ENCODE peak calls at places on chromosome X, in six cellular contexts. One of them, this sample, is unnamed.

GRCh38 chrX:69504626-69505612 is 793 bp downstream of the NALF2 start:
- DNase-seq in central memory CD4-positive, alpha-beta T cell: no peak
- DNase-seq in activated CD4-positive, CD25-positive, alpha-beta regulatory T cell: no peak
- DNase-seq in GM13977: no peak
- DNase-seq in substantia nigra: no peak
- DNase-seq in GM12892: no peak
- DNase-seq in this sample: no peak

GRCh38 chrX:107894038-107894437 is 68.4 kb downstream of the MID2 start:
- DNase-seq in central memory CD4-positive, alpha-beta T cell: peak
- DNase-seq in activated CD4-positive, CD25-positive, alpha-beta regulatory T cell: peak
- DNase-seq in GM13977: peak
- DNase-seq in substantia nigra: no peak
- DNase-seq in GM12892: peak
- DNase-seq in this sample: peak

GRCh38 chrX:67697452-67697851 is 153.6 kb downstream of the AR start:
- DNase-seq in central memory CD4-positive, alpha-beta T cell: no peak
- DNase-seq in activated CD4-positive, CD25-positive, alpha-beta regulatory T cell: no peak
- DNase-seq in GM13977: no peak
- DNase-seq in substantia nigra: no peak
- DNase-seq in GM12892: no peak
- DNase-seq in this sample: no peak

GRCh38 chrX:101619336-101619735 is 1.5 kb upstream of the ARMCX6 start:
- DNase-seq in central memory CD4-positive, alpha-beta T cell: no peak
- DNase-seq in activated CD4-positive, CD25-positive, alpha-beta regulatory T cell: no peak
- DNase-seq in GM13977: no peak
- DNase-seq in substantia nigra: no peak
- DNase-seq in GM12892: no peak
- DNase-seq in this sample: no peak

GRCh38 chrX:25144043-25144940 is 128.5 kb upstream of the ARX start:
- DNase-seq in central memory CD4-positive, alpha-beta T cell: no peak
- DNase-seq in activated CD4-positive, CD25-positive, alpha-beta regulatory T cell: peak
- DNase-seq in GM13977: peak
- DNase-seq in substantia nigra: peak
- DNase-seq in GM12892: no peak
- DNase-seq in this sample: peak

GRCh38 chrX:134026732-134027311 is 41.4 kb upstream of the GPC3 start:
- DNase-seq in central memory CD4-positive, alpha-beta T cell: no peak
- DNase-seq in activated CD4-positive, CD25-positive, alpha-beta regulatory T cell: no peak
- DNase-seq in GM13977: peak
- DNase-seq in substantia nigra: peak
- DNase-seq in GM12892: no peak
- DNase-seq in this sample: no peak

GRCh38 chrX:131778269-131779218 is 234.7 kb downstream of the OR13H1 start:
- DNase-seq in central memory CD4-positive, alpha-beta T cell: peak
- DNase-seq in activated CD4-positive, CD25-positive, alpha-beta regulatory T cell: no peak
- DNase-seq in GM13977: peak
- DNase-seq in substantia nigra: no peak
- DNase-seq in GM12892: no peak
- DNase-seq in this sample: no peak

GRCh38 chrX:3046253-3046909 is 5.1 kb downstream of the ARSF start:
- DNase-seq in central memory CD4-positive, alpha-beta T cell: no peak
- DNase-seq in activated CD4-positive, CD25-positive, alpha-beta regulatory T cell: no peak
- DNase-seq in GM13977: no peak
- DNase-seq in substantia nigra: no peak
- DNase-seq in GM12892: no peak
- DNase-seq in this sample: no peak

GRCh38 chrX:28847423-28847822 is 260.2 kb downstream of the IL1RAPL1 start:
- DNase-seq in central memory CD4-positive, alpha-beta T cell: no peak
- DNase-seq in activated CD4-positive, CD25-positive, alpha-beta regulatory T cell: no peak
- DNase-seq in GM13977: no peak
- DNase-seq in substantia nigra: peak
- DNase-seq in GM12892: no peak
- DNase-seq in this sample: no peak

GRCh38 chrX:75158054-75158453 is 2.0 kb upstream of the ABCB7 start:
- DNase-seq in central memory CD4-positive, alpha-beta T cell: no peak
- DNase-seq in activated CD4-positive, CD25-positive, alpha-beta regulatory T cell: no peak
- DNase-seq in GM13977: no peak
- DNase-seq in substantia nigra: no peak
- DNase-seq in GM12892: no peak
- DNase-seq in this sample: no peak

GRCh38 chrX:70174754-70175153 is 2.5 kb upstream of the DGAT2L6 start:
- DNase-seq in central memory CD4-positive, alpha-beta T cell: no peak
- DNase-seq in activated CD4-positive, CD25-positive, alpha-beta regulatory T cell: no peak
- DNase-seq in GM13977: no peak
- DNase-seq in substantia nigra: no peak
- DNase-seq in GM12892: no peak
- DNase-seq in this sample: no peak

GRCh38 chrX:133415276-133416105 is at the start of gene GPC4:
- DNase-seq in central memory CD4-positive, alpha-beta T cell: no peak
- DNase-seq in activated CD4-positive, CD25-positive, alpha-beta regulatory T cell: no peak
- DNase-seq in GM13977: peak
- DNase-seq in substantia nigra: peak
- DNase-seq in GM12892: no peak
- DNase-seq in this sample: no peak

GRCh38 chrX:97728225-97728624 is 844.5 kb downstream of the RPA4 start:
- DNase-seq in central memory CD4-positive, alpha-beta T cell: no peak
- DNase-seq in activated CD4-positive, CD25-positive, alpha-beta regulatory T cell: no peak
- DNase-seq in GM13977: no peak
- DNase-seq in substantia nigra: no peak
- DNase-seq in GM12892: no peak
- DNase-seq in this sample: no peak

GRCh38 chrX:136899206-136899605 is 18.7 kb upstream of the RBMX start:
- DNase-seq in central memory CD4-positive, alpha-beta T cell: no peak
- DNase-seq in activated CD4-positive, CD25-positive, alpha-beta regulatory T cell: no peak
- DNase-seq in GM13977: no peak
- DNase-seq in substantia nigra: no peak
- DNase-seq in GM12892: no peak
- DNase-seq in this sample: no peak

GRCh38 chrX:101206471-101206870 is 13.1 kb upstream of the DRP2 start:
- DNase-seq in central memory CD4-positive, alpha-beta T cell: peak
- DNase-seq in activated CD4-positive, CD25-positive, alpha-beta regulatory T cell: no peak
- DNase-seq in GM13977: peak
- DNase-seq in substantia nigra: no peak
- DNase-seq in GM12892: no peak
- DNase-seq in this sample: peak

GRCh38 chrX:151974336-151975227 is at the start of gene GABRE:
- DNase-seq in central memory CD4-positive, alpha-beta T cell: no peak
- DNase-seq in activated CD4-positive, CD25-positive, alpha-beta regulatory T cell: no peak
- DNase-seq in GM13977: peak
- DNase-seq in substantia nigra: no peak
- DNase-seq in GM12892: no peak
- DNase-seq in this sample: no peak

GRCh38 chrX:19807414-19807813 is 80.0 kb downstream of the SH3KBP1 start:
- DNase-seq in central memory CD4-positive, alpha-beta T cell: no peak
- DNase-seq in activated CD4-positive, CD25-positive, alpha-beta regulatory T cell: no peak
- DNase-seq in GM13977: no peak
- DNase-seq in substantia nigra: no peak
- DNase-seq in GM12892: no peak
- DNase-seq in this sample: no peak

GRCh38 chrX:18927558-18927957 is 56.4 kb downstream of the PHKA2 start:
- DNase-seq in central memory CD4-positive, alpha-beta T cell: no peak
- DNase-seq in activated CD4-positive, CD25-positive, alpha-beta regulatory T cell: no peak
- DNase-seq in GM13977: no peak
- DNase-seq in substantia nigra: no peak
- DNase-seq in GM12892: no peak
- DNase-seq in this sample: no peak

GRCh38 chrX:108914791-108915190 is 178.4 kb upstream of the IRS4 start:
- DNase-seq in central memory CD4-positive, alpha-beta T cell: no peak
- DNase-seq in activated CD4-positive, CD25-positive, alpha-beta regulatory T cell: no peak
- DNase-seq in GM13977: no peak
- DNase-seq in substantia nigra: no peak
- DNase-seq in GM12892: no peak
- DNase-seq in this sample: no peak

GRCh38 chrX:69137371-69137881 is 27.8 kb downstream of the PJA1 start:
- DNase-seq in central memory CD4-positive, alpha-beta T cell: no peak
- DNase-seq in activated CD4-positive, CD25-positive, alpha-beta regulatory T cell: no peak
- DNase-seq in GM13977: no peak
- DNase-seq in substantia nigra: no peak
- DNase-seq in GM12892: no peak
- DNase-seq in this sample: no peak

GRCh38 chrX:12751887-12752286 is 39.3 kb upstream of the PRPS2 start:
- DNase-seq in central memory CD4-positive, alpha-beta T cell: no peak
- DNase-seq in activated CD4-positive, CD25-positive, alpha-beta regulatory T cell: no peak
- DNase-seq in GM13977: no peak
- DNase-seq in substantia nigra: no peak
- DNase-seq in GM12892: no peak
- DNase-seq in this sample: no peak

GRCh38 chrX:40039887-40040286 is 57.9 kb downstream of the BCOR start:
- DNase-seq in central memory CD4-positive, alpha-beta T cell: no peak
- DNase-seq in activated CD4-positive, CD25-positive, alpha-beta regulatory T cell: no peak
- DNase-seq in GM13977: no peak
- DNase-seq in substantia nigra: no peak
- DNase-seq in GM12892: no peak
- DNase-seq in this sample: no peak

GRCh38 chrX:38803609-38804480 is 2.6 kb downstream of the MID1IP1 start:
- DNase-seq in central memory CD4-positive, alpha-beta T cell: peak
- DNase-seq in activated CD4-positive, CD25-positive, alpha-beta regulatory T cell: peak
- DNase-seq in GM13977: peak
- DNase-seq in substantia nigra: peak
- DNase-seq in GM12892: peak
- DNase-seq in this sample: peak

GRCh38 chrX:119228506-119229290 is 7.4 kb upstream of the PGRMC1 start:
- DNase-seq in central memory CD4-positive, alpha-beta T cell: no peak
- DNase-seq in activated CD4-positive, CD25-positive, alpha-beta regulatory T cell: no peak
- DNase-seq in GM13977: no peak
- DNase-seq in substantia nigra: no peak
- DNase-seq in GM12892: no peak
- DNase-seq in this sample: peak

GRCh38 chrX:119669424-119670037 is 23.4 kb downstream of the SEPTIN6 start:
- DNase-seq in central memory CD4-positive, alpha-beta T cell: no peak
- DNase-seq in activated CD4-positive, CD25-positive, alpha-beta regulatory T cell: no peak
- DNase-seq in GM13977: no peak
- DNase-seq in substantia nigra: no peak
- DNase-seq in GM12892: no peak
- DNase-seq in this sample: no peak

GRCh38 chrX:30593435-30594200 is 16.1 kb upstream of the TASL start:
- DNase-seq in central memory CD4-positive, alpha-beta T cell: no peak
- DNase-seq in activated CD4-positive, CD25-positive, alpha-beta regulatory T cell: peak
- DNase-seq in GM13977: no peak
- DNase-seq in substantia nigra: no peak
- DNase-seq in GM12892: no peak
- DNase-seq in this sample: no peak

GRCh38 chrX:100494570-100494969 is 84.5 kb upstream of the PCDH19 start:
- DNase-seq in central memory CD4-positive, alpha-beta T cell: no peak
- DNase-seq in activated CD4-positive, CD25-positive, alpha-beta regulatory T cell: no peak
- DNase-seq in GM13977: no peak
- DNase-seq in substantia nigra: no peak
- DNase-seq in GM12892: no peak
- DNase-seq in this sample: no peak

This sample was measured in HFFc6.